ENCODE peak calls at places on chromosomes 1 and 21, in four cellular contexts. One of them, this sample, is unnamed.
A peak's percentile ranks its signal among the peaks of the same experiment; 100 is the strongest.

GRCh38 chr1:64967381-64967780 is 1.0 kb upstream of the JAK1 start:
- DNase-seq in trophoblast cell: peak; percentile 32
- DNase-seq in H1: no peak
- DNase-seq in mesenchymal stem cell: no peak
- DNase-seq in this sample: no peak

GRCh38 chr1:64755356-64755755 is 10.5 kb downstream of the RAVER2 start:
- DNase-seq in trophoblast cell: no peak
- DNase-seq in H1: no peak
- DNase-seq in mesenchymal stem cell: no peak
- DNase-seq in this sample: no peak

GRCh38 chr1:26771643-26772321 is 16.0 kb upstream of the PIGV start:
- DNase-seq in mesenchymal stem cell: peak; percentile 98
- DNase-seq in H1: no peak
- DNase-seq in trophoblast cell: peak; percentile 82
- DNase-seq in this sample: no peak

GRCh38 chr1:65048325-65048724 is 82.0 kb upstream of the JAK1 start:
- DNase-seq in H1: no peak
- DNase-seq in mesenchymal stem cell: no peak
- DNase-seq in trophoblast cell: no peak
- DNase-seq in this sample: no peak

GRCh38 chr1:8465692-8466091 is 147.8 kb downstream of the SLC45A1 start:
- DNase-seq in H1: no peak
- DNase-seq in mesenchymal stem cell: no peak
- DNase-seq in trophoblast cell: peak; percentile 50
- DNase-seq in this sample: no peak

GRCh38 chr1:225554216-225554812 is 98.6 kb downstream of the ENAH start:
- DNase-seq in trophoblast cell: peak; percentile 63
- DNase-seq in mesenchymal stem cell: peak; percentile 44
- DNase-seq in H1: no peak
- DNase-seq in this sample: no peak

GRCh38 chr1:165827199-165828102 is at the start of gene UCK2:
- DNase-seq in H1: peak; percentile 89
- DNase-seq in trophoblast cell: peak; percentile 89
- DNase-seq in mesenchymal stem cell: peak; percentile 87
- DNase-seq in this sample: peak; percentile 74

GRCh38 chr1:225662155-225662554 is 9.2 kb upstream of the ENAH start:
- DNase-seq in H1: no peak
- DNase-seq in trophoblast cell: no peak
- DNase-seq in mesenchymal stem cell: no peak
- DNase-seq in this sample: no peak

GRCh38 chr1:62691062-62691844 is 3.1 kb upstream of the DOCK7 start:
- DNase-seq in H1: no peak
- DNase-seq in trophoblast cell: no peak
- DNase-seq in mesenchymal stem cell: no peak
- DNase-seq in this sample: no peak

GRCh38 chr1:220527279-220528048 is 472 bp upstream of the MARK1 start:
- DNase-seq in H1: peak; percentile 58
- DNase-seq in mesenchymal stem cell: peak; percentile 12
- DNase-seq in trophoblast cell: peak; percentile 24
- DNase-seq in this sample: peak; percentile 18

GRCh38 chr1:117339866-117340357 is 27.3 kb upstream of the MAN1A2 start:
- DNase-seq in H1: no peak
- DNase-seq in trophoblast cell: peak; percentile 93
- DNase-seq in mesenchymal stem cell: peak; percentile 85
- DNase-seq in this sample: no peak

GRCh38 chr1:248811514-248812490 is 13.9 kb downstream of the SH3BP5L start:
- DNase-seq in trophoblast cell: no peak
- DNase-seq in H1: no peak
- DNase-seq in mesenchymal stem cell: no peak
- DNase-seq in this sample: no peak

GRCh38 chr1:234980657-234981396 is 147.8 kb downstream of the TOMM20 start:
- DNase-seq in H1: no peak
- DNase-seq in trophoblast cell: peak; percentile 88
- DNase-seq in mesenchymal stem cell: peak; percentile 99
- DNase-seq in this sample: no peak

GRCh38 chr21:45581322-45581712 is 39.1 kb upstream of the SLC19A1 start:
- DNase-seq in H1: no peak
- DNase-seq in trophoblast cell: no peak
- DNase-seq in mesenchymal stem cell: no peak
- DNase-seq in this sample: no peak

GRCh38 chr1:187454010-187454409 is 625.3 kb downstream of the PLA2G4A start:
- DNase-seq in H1: no peak
- DNase-seq in trophoblast cell: no peak
- DNase-seq in mesenchymal stem cell: no peak
- DNase-seq in this sample: no peak

GRCh38 chr1:11570821-11571220 is 83.4 kb downstream of the FBXO2 start:
- DNase-seq in H1: no peak
- DNase-seq in trophoblast cell: no peak
- DNase-seq in mesenchymal stem cell: no peak
- DNase-seq in this sample: no peak

GRCh38 chr1:178055093-178055492 is 38.8 kb upstream of the RASAL2 start:
- DNase-seq in mesenchymal stem cell: no peak
- DNase-seq in trophoblast cell: peak; percentile 56
- DNase-seq in H1: peak; percentile 74
- DNase-seq in this sample: no peak

GRCh38 chr1:54519709-54520108 is 28.3 kb upstream of the ACOT11 start:
- DNase-seq in H1: peak; percentile 63
- DNase-seq in trophoblast cell: no peak
- DNase-seq in mesenchymal stem cell: peak; percentile 12
- DNase-seq in this sample: no peak

GRCh38 chr1:228358039-228358763 is 48.4 kb downstream of the TRIM11 start:
- DNase-seq in H1: no peak
- DNase-seq in mesenchymal stem cell: no peak
- DNase-seq in trophoblast cell: peak; percentile 49
- DNase-seq in this sample: no peak

GRCh38 chr1:151989131-151989868 is 4.4 kb downstream of the S100A10 start:
- DNase-seq in mesenchymal stem cell: peak; percentile 86
- DNase-seq in trophoblast cell: peak; percentile 82
- DNase-seq in H1: no peak
- DNase-seq in this sample: no peak
- H3K4me3 ChIP-seq in mesenchymal stem cell: no peak overlapping the region
- H3K4me3 ChIP-seq in trophoblast cell: no peak overlapping the region
- H3K4me3 ChIP-seq in H1: no peak overlapping the region
- H3K4me3 ChIP-seq in this sample: no peak overlapping the region

DNA sequence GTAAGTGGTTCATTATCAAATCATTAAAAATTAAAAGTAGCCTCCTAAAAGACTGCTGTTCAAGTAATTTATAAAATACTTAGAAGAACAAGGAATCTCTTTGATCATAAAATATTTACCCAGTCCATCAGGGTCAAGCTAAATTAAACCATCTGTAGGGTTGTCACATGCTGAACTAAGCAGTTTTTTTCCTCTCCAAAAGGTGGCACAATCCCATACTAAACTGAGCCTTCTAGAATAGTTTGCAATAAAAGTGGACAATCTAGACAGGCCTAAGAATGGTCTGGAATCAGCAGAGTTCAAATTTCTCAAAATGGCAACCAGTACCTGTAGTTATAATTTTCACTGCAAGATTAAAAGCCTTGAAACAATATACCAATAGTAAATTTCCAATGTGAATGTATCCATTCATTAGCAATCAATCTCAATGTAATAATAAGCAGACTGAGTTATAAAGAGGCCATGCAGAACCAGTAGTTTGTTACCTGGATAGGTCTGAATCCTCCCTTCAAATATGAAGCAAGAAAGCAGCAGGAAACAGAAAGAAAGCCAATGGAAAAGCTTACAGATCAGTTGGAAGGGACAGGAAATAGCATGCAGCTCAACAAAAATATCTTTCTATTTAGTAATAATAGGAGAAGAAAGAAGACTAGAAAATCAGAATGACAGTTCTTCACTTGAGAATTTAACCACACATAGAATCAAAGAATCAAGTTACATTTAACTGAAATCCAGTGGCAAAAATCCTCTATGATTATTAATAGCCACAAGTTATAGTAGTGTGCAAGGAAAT is 194.6 kb downstream of the EIF4G3 start:
- DNase-seq in trophoblast cell: peak; percentile 14
- DNase-seq in mesenchymal stem cell: peak; percentile 44
- DNase-seq in H1: no peak
- DNase-seq in this sample: no peak
- H3K27me3 ChIP-seq in trophoblast cell: no peaks in the 10 kb centered on the region
- H3K27me3 ChIP-seq in mesenchymal stem cell: no peaks in the 10 kb centered on the region
- H3K27me3 ChIP-seq in H1: no peaks in the 10 kb centered on the region
- H3K27me3 ChIP-seq in this sample: no peaks in the 10 kb centered on the region

GRCh38 chr1:45687753-45688737 is at the start of gene TMEM69:
- DNase-seq in H1: peak; percentile 87
- DNase-seq in trophoblast cell: peak; percentile 91
- DNase-seq in mesenchymal stem cell: peak; percentile 94
- DNase-seq in this sample: peak; percentile 88
- H2BK12ac ChIP-seq in H1: peak within 1 kb of the TSS; percentile 77
- H2BK12ac ChIP-seq in trophoblast cell: no peak within 1 kb of the TSS
- H2BK12ac ChIP-seq in mesenchymal stem cell: no peak within 1 kb of the TSS
- H2BK12ac ChIP-seq in this sample: no peak within 1 kb of the TSS

DNA sequence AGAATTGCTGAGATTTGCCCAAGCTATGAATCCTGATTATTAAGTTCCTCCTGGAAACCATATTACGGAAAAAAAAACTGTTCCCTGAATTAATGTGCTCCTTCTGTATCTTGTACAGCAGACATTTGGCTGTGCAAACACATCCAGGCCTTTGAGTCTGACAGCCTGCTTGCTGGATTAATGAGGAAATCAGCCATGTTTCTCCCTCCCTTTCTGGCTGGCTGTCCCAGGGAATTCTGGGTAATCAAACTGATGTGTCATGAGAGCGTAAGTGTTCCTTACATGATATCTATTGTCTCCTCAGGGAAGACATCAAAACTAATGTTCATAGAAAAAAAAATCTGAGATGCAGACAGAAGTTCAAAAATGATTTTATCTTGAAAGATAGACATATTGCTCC is 18.8 kb downstream of the PGBD5 start:
- DNase-seq in H1: no peak
- DNase-seq in trophoblast cell: no peak
- DNase-seq in mesenchymal stem cell: no peak
- DNase-seq in this sample: no peak
- H3K4me3 ChIP-seq in H1: no peak overlapping the region
- H3K4me3 ChIP-seq in trophoblast cell: no peak overlapping the region
- H3K4me3 ChIP-seq in mesenchymal stem cell: no peak overlapping the region
- H3K4me3 ChIP-seq in this sample: no peak overlapping the region